ENCODE peak calls at places on chromosomes 12 and 14, in four cellular contexts. O is PC-3, Y is endothelial cell of umbilical vein, W is mammary epithelial cell. B is an unnamed sample.

GRCh38 chr12:50101663-50102062 is 2.1 kb upstream of the GPD1 start:
- DNase-seq in O (peak; percentile 50), Y (peak; percentile 22), W (peak; percentile 19), B (peak; percentile 73)

GRCh38 chr12:88854260-88854659 is 274.0 kb upstream of the KITLG start:
- DNase-seq in O (peak; percentile 89), Y (no peak), W (peak; percentile 90), B (no peak)

GRCh38 chr14:73491977-73492552 is 1.3 kb downstream of the RIOX1 start:
- DNase-seq in O (no peak), Y (no peak), W (no peak), B (no peak)

GRCh38 chr14:68427550-68427890 is 365.3 kb downstream of the ZFP36L1 start:
- DNase-seq in O (peak; percentile 80), Y (no peak), W (no peak), B (no peak)

GRCh38 chr12:111937429-111937828 is 75.5 kb downstream of the TMEM116 start:
- DNase-seq in O (no peak), Y (no peak), W (no peak), B (no peak)

GRCh38 chr14:89617471-89618291 is 200.6 kb upstream of the FOXN3 start:
- DNase-seq in O (peak; percentile 29), Y (peak; percentile 70), W (no peak), B (peak; percentile 23)

GRCh38 chr14:100445436-100446088 is 122.4 kb downstream of the SLC25A47 start:
- DNase-seq in O (peak; percentile 19), Y (no peak), W (peak; percentile 14), B (no peak)

GRCh38 chr12:110647669-110648068 is 33.7 kb downstream of the TCTN1 start:
- DNase-seq in O (no peak), Y (no peak), W (no peak), B (no peak)

GRCh38 chr12:73998894-73999293 is 538.7 kb upstream of the ATXN7L3B start:
- DNase-seq in O (no peak), Y (no peak), W (no peak), B (no peak)

GRCh38 chr12:47828967-47829482 is 9.3 kb upstream of the HDAC7 start:
- DNase-seq in O (peak; percentile 90), Y (peak; percentile 77), W (peak; percentile 79), B (peak; percentile 51)

GRCh38 chr12:59780605-59781135 is 184.8 kb downstream of the SLC16A7 start:
- DNase-seq in O (peak; percentile 51), Y (peak; percentile 5), W (peak; percentile 33), B (peak; percentile 28)

GRCh38 chr14:37246427-37246829 is 48.7 kb downstream of the MIPOL1 start:
- DNase-seq in O (peak; percentile 79), Y (peak; percentile 52), W (peak; percentile 21), B (peak; percentile 61)

GRCh38 chr12:52208424-52209165 is 16.8 kb upstream of the KRT80 start:
- DNase-seq in O (no peak), Y (no peak), W (no peak), B (no peak)

GRCh38 chr12:131950182-131950913 is 606 bp downstream of the EP400 start:
- DNase-seq in O (no peak), Y (peak; percentile 30), W (peak; percentile 12), B (peak; percentile 35)

GRCh38 chr14:77520626-77521025 is 22.0 kb upstream of the ISM2 start:
- DNase-seq in O (no peak), Y (no peak), W (no peak), B (no peak)

GRCh38 chr12:65695077-65695865 is 129.0 kb upstream of the HMGA2 start:
- DNase-seq in O (peak; percentile 99), Y (peak; percentile 94), W (peak; percentile 98), B (peak; percentile 4)

GRCh38 chr12:111439657-111440151 is 34.0 kb downstream of the SH2B3 start:
- DNase-seq in O (no peak), Y (no peak), W (no peak), B (no peak)

GRCh38 chr12:70759161-70759918 is 122.1 kb upstream of the PTPRB start:
- DNase-seq in O (peak; percentile 37), Y (no peak), W (peak; percentile 18), B (no peak)

GRCh38 chr14:55122441-55122986 is 6.5 kb upstream of the LGALS3 start:
- DNase-seq in O (peak; percentile 93), Y (no peak), W (no peak), B (no peak)

DNA sequence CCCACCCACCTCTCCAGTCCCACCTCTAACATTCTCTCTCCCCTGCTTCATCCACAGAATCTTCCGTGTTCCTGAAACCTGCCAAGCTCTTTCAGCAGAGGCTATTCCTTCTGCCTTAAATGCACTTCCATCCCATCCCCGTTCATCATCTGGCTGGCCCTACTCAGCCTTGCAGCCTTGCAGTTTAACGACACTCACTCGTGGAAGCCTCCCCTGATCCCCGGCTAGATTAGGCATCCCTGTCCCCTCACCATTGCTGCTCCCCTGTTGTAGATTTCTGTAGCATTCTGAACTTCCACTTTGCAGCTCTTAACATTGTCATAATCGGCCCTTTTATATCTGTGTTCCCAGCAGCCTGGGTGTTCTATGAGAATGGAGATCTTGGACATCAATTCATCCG is 280.5 kb upstream of the NOS1 start:
- DNase-seq in O (no peak), Y (no peak), W (no peak), B (no peak)
- TF ChIP-seq EZH2 in O (no peak), Y (no peak), W (no peak), B (no peak)

GRCh38 chr12:99529966-99530365 is 117.6 kb upstream of the GARIN6 start:
- DNase-seq in O (peak; percentile 54), Y (no peak), W (peak; percentile 49), B (no peak)
- H3K4me3 ChIP-seq in O (no peak overlapping the region), Y (no peak overlapping the region), W (no peak overlapping the region), B (no peak overlapping the region)

GRCh38 chr14:70907172-70907995 is at the start of gene PCNX1:
- DNase-seq in O (peak; percentile 86), Y (peak; percentile 79), W (peak; percentile 83), B (peak; percentile 92)

GRCh38 chr14:70904376-70904775 is 2.9 kb upstream of the PCNX1 start:
- DNase-seq in O (no peak), Y (no peak), W (no peak), B (peak; percentile 85)

GRCh38 chr14:70907996-70908917 is 998 bp downstream of the PCNX1 start:
- DNase-seq in O (peak; percentile 59), Y (peak; percentile 61), W (peak; percentile 71), B (peak; percentile 51)

GRCh38 chr14:70906785-70907171 is 481 bp upstream of the PCNX1 start:
- DNase-seq in O (no peak), Y (peak; percentile 57), W (peak; percentile 49), B (no peak)

DNA sequence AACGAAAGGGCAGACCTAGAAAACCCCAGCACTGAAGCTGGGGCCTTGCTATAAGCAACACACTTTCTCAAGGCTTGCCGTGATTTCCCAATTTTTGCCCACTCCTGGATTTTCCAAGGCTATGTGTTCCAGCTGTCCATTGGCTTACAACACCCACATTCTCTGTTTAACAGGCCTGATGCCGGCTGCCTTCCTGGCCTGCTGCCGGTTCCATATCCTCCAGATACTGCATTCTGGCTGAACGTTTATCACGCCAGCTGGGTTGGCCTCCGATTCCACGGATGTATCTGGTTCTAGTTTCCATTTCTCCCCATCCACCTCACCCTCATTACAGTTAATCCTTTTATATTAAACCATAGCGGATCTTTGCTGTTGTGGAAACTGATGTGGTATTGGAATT is 1.9 kb upstream of the PCNX1 start:
- DNase-seq in O (no peak), Y (peak; percentile 89), W (no peak), B (peak; percentile 58)
- H3K4me1 ChIP-seq in O (peaks cover 19% of the 10 kb centered on the region), Y (peaks cover 28% of the 10 kb centered on the region), W (peaks cover 16% of the 10 kb centered on the region), B (peaks cover 41% of the 10 kb centered on the region)

GRCh38 chr14:60327447-60328331 is 78.7 kb downstream of the PPM1A start:
- DNase-seq in O (peak; percentile 47), Y (no peak), W (no peak), B (peak; percentile 48)
- TF ChIP-seq EZH2 in O (no peak), Y (peak; percentile 77), W (peak; percentile 52), B (no peak)

DNA sequence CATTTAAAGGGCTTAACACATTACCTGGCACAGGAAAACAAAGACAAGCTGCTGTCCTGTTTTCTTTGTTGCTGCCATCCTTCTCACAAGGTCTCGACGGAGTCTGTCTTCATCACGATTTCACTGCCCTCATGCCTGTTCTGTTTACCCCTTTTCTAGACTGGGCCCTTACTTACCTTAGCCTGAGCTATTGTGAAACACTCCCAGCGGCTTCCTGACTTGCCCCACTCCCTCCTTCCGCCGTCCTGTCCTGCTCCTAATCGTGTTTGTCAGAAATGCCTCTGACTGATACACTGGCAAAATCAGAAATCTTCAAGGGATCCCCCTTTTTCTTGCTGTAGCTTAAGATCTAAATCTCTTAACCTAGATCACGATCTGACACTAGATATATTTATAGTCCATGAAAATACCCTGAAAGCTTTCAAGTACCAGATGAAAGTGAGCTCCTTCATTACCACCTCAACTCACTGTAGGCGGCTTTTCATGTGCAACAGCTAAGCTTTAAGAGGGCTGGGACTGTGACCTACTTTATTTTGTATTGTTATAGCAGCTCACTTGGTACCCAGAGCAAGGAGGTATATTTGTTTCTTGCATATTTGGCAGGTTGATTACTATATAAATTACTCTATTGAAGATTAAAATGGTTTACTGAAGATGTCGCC is 32.1 kb downstream of the TECPR2 start:
- DNase-seq in O (no peak), Y (no peak), W (no peak), B (no peak)
- H3K4me3 ChIP-seq in O (no peak overlapping the region), Y (no peak overlapping the region), W (no peak overlapping the region), B (no peak overlapping the region)

GRCh38 chr12:7176595-7176994 is 12.9 kb upstream of the PEX5 start:
- DNase-seq in O (no peak), Y (no peak), W (no peak), B (no peak)

GRCh38 chr12:7175493-7175892 is 14.0 kb upstream of the PEX5 start:
- DNase-seq in O (peak; percentile 17), Y (no peak), W (peak; percentile 41), B (no peak)

GRCh38 chr12:7169951-7170350 is 19.5 kb upstream of the PEX5 start:
- DNase-seq in O (no peak), Y (no peak), W (no peak), B (no peak)

GRCh38 chr12:7171854-7172253 is 17.6 kb upstream of the PEX5 start:
- DNase-seq in O (no peak), Y (no peak), W (no peak), B (no peak)
- H3K4me1 ChIP-seq in O (no peaks in the 10 kb centered on the region), Y (no peaks in the 10 kb centered on the region), W (peaks cover 4% of the 10 kb centered on the region), B (no peaks in the 10 kb centered on the region)